ENCODE peak calls at places on chromosomes 6 and 20, in six cellular contexts. One of them, this sample, is unnamed.
A peak's percentile ranks its signal among the peaks of the same experiment; 100 is the strongest.

GRCh38 chr20:51076841-51077543 is 54.1 kb upstream of the KCNG1 start:
- DNase-seq in stomach: no peak
- DNase-seq in sigmoid colon: no peak
- DNase-seq in A549: no peak
- DNase-seq in ovary: no peak
- DNase-seq in GM12878: no peak
- DNase-seq in this sample: no peak

GRCh38 chr6:139852484-139853140 is 478.2 kb upstream of the CITED2 start:
- DNase-seq in sigmoid colon: no peak
- DNase-seq in stomach: no peak
- DNase-seq in ovary: no peak
- DNase-seq in GM12878: no peak
- DNase-seq in A549: no peak
- DNase-seq in this sample: no peak

GRCh38 chr6:155521719-155522118 is 66.1 kb upstream of the NOX3 start:
- DNase-seq in ovary: no peak
- DNase-seq in GM12878: no peak
- DNase-seq in A549: no peak
- DNase-seq in stomach: no peak
- DNase-seq in sigmoid colon: no peak
- DNase-seq in this sample: no peak

GRCh38 chr20:50580842-50581544 is 70.8 kb downstream of the PTPN1 start:
- DNase-seq in sigmoid colon: no peak
- DNase-seq in stomach: no peak
- DNase-seq in A549: no peak
- DNase-seq in GM12878: no peak
- DNase-seq in ovary: no peak
- DNase-seq in this sample: no peak

GRCh38 chr6:108589244-108589730 is 28.6 kb downstream of the FOXO3 start:
- DNase-seq in ovary: no peak
- DNase-seq in A549: peak; percentile 71
- DNase-seq in stomach: peak; percentile 85
- DNase-seq in sigmoid colon: peak; percentile 96
- DNase-seq in GM12878: no peak
- DNase-seq in this sample: peak; percentile 67

GRCh38 chr6:51717477-51717876 is 369.9 kb downstream of the PKHD1 start:
- DNase-seq in sigmoid colon: no peak
- DNase-seq in stomach: no peak
- DNase-seq in GM12878: no peak
- DNase-seq in A549: no peak
- DNase-seq in ovary: no peak
- DNase-seq in this sample: no peak

GRCh38 chr6:40877362-40877761 is 161.7 kb downstream of the UNC5CL start:
- DNase-seq in A549: no peak
- DNase-seq in ovary: no peak
- DNase-seq in sigmoid colon: no peak
- DNase-seq in stomach: no peak
- DNase-seq in GM12878: no peak
- DNase-seq in this sample: no peak

GRCh38 chr20:31670371-31671228 is 32.9 kb downstream of the COX4I2 start:
- DNase-seq in sigmoid colon: peak; percentile 87
- DNase-seq in ovary: no peak
- DNase-seq in stomach: peak; percentile 86
- DNase-seq in A549: no peak
- DNase-seq in GM12878: no peak
- DNase-seq in this sample: peak; percentile 62

GRCh38 chr6:27517928-27518787 is 45.3 kb upstream of the ZNF184 start:
- DNase-seq in sigmoid colon: no peak
- DNase-seq in stomach: no peak
- DNase-seq in ovary: no peak
- DNase-seq in A549: no peak
- DNase-seq in GM12878: no peak
- DNase-seq in this sample: no peak

GRCh38 chr6:53735896-53736295 is 58.9 kb upstream of the LRRC1 start:
- DNase-seq in A549: no peak
- DNase-seq in sigmoid colon: no peak
- DNase-seq in stomach: no peak
- DNase-seq in ovary: no peak
- DNase-seq in GM12878: no peak
- DNase-seq in this sample: no peak

GRCh38 chr20:62617711-62618483 is 24.4 kb upstream of the SLCO4A1 start:
- DNase-seq in A549: no peak
- DNase-seq in sigmoid colon: peak; percentile 81
- DNase-seq in stomach: peak; percentile 46
- DNase-seq in GM12878: no peak
- DNase-seq in ovary: no peak
- DNase-seq in this sample: peak; percentile 46

GRCh38 chr6:119349041-119349340 is 570 bp downstream of the MAN1A1 start:
- DNase-seq in ovary: no peak
- DNase-seq in GM12878: no peak
- DNase-seq in stomach: peak; percentile 26
- DNase-seq in A549: no peak
- DNase-seq in sigmoid colon: no peak
- DNase-seq in this sample: no peak

GRCh38 chr20:8215516-8215915 is 83.5 kb downstream of the PLCB1 start:
- DNase-seq in GM12878: no peak
- DNase-seq in ovary: no peak
- DNase-seq in sigmoid colon: peak; percentile 71
- DNase-seq in stomach: no peak
- DNase-seq in A549: no peak
- DNase-seq in this sample: no peak

GRCh38 chr20:5270608-5271007 is 46.1 kb downstream of the PROKR2 start:
- DNase-seq in sigmoid colon: no peak
- DNase-seq in A549: no peak
- DNase-seq in stomach: no peak
- DNase-seq in ovary: no peak
- DNase-seq in GM12878: no peak
- DNase-seq in this sample: no peak

GRCh38 chr6:139323511-139324445 is 32.0 kb upstream of the TXLNB start:
- DNase-seq in GM12878: no peak
- DNase-seq in stomach: peak; percentile 60
- DNase-seq in sigmoid colon: peak; percentile 90
- DNase-seq in ovary: peak; percentile 75
- DNase-seq in A549: peak; percentile 3
- DNase-seq in this sample: peak; percentile 51

GRCh38 chr20:19903168-19903676 is 113.9 kb upstream of the NAA20 start:
- DNase-seq in sigmoid colon: peak; percentile 79
- DNase-seq in ovary: peak; percentile 42
- DNase-seq in stomach: peak; percentile 44
- DNase-seq in A549: peak; percentile 52
- DNase-seq in GM12878: no peak
- DNase-seq in this sample: peak; percentile 43

GRCh38 chr6:169794317-169795055 is 43.1 kb downstream of the ERMARD start:
- DNase-seq in A549: no peak
- DNase-seq in ovary: no peak
- DNase-seq in GM12878: no peak
- DNase-seq in stomach: peak; percentile 73
- DNase-seq in sigmoid colon: no peak
- DNase-seq in this sample: no peak

GRCh38 chr6:132713355-132714134 is at the start of gene VNN1:
- DNase-seq in A549: no peak
- DNase-seq in ovary: no peak
- DNase-seq in sigmoid colon: peak; percentile 74
- DNase-seq in GM12878: no peak
- DNase-seq in stomach: no peak
- DNase-seq in this sample: no peak

DNA sequence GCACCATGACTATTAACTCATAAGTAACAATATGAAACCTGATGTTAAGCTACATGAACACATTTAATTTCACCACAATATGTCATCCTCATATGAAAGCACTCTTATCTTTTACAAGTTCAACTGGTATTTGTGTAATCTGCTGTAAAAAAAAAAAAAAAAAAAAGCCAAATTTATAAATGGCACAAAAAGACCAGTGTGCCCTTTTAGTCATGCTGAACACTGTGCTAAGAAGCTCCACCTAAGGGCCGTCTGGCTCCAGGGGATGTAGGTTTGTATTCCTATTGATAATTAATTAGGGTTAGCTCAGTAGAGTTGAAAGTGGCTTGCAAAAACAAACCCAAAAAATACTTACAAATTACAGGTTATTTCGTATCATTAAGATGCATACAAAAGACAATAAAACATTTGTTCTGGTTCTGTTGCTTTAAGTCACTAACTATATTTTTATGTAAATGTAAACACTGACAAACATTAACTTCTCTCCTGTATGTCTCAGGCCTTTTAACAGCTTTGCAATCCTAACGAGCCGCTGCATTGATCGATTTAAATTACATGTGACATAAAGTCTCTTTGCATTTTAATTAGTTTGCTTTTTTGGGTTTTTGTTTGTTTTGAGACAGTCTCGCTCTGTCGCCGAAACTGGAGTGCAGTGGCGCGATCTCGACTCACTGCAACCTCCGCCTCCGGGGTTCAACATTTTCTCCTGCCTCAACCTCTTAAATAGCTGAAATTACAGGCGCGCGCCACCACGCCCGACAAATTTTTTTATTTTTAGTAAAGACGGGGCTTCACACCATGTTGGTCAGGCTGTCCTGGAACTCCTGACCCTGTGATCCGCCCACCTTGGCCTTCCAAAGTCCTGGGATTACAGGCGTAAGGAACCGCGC is 110.8 kb downstream of the HFE start:
- DNase-seq in stomach: no peak
- DNase-seq in sigmoid colon: peak; percentile 77
- DNase-seq in ovary: no peak
- DNase-seq in A549: no peak
- DNase-seq in GM12878: no peak
- DNase-seq in this sample: no peak
- TF ChIP-seq POLR2A in stomach: no peak
- TF ChIP-seq POLR2A in sigmoid colon: no peak
- TF ChIP-seq POLR2A in ovary: no peak
- TF ChIP-seq POLR2A in A549: no peak
- TF ChIP-seq POLR2A in GM12878: no peak
- TF ChIP-seq POLR2A in this sample: no peak

GRCh38 chr6:137870286-137870685 is 3.2 kb downstream of the TNFAIP3 start:
- DNase-seq in ovary: no peak
- DNase-seq in sigmoid colon: no peak
- DNase-seq in A549: no peak
- DNase-seq in GM12878: no peak
- DNase-seq in stomach: no peak
- DNase-seq in this sample: no peak

GRCh38 chr6:137872071-137872470 is 5.0 kb downstream of the TNFAIP3 start:
- DNase-seq in sigmoid colon: no peak
- DNase-seq in ovary: no peak
- DNase-seq in A549: no peak
- DNase-seq in GM12878: no peak
- DNase-seq in stomach: no peak
- DNase-seq in this sample: no peak

GRCh38 chr6:137869781-137870180 is 2.7 kb downstream of the TNFAIP3 start:
- DNase-seq in sigmoid colon: no peak
- DNase-seq in A549: no peak
- DNase-seq in GM12878: no peak
- DNase-seq in ovary: no peak
- DNase-seq in stomach: no peak
- DNase-seq in this sample: no peak

GRCh38 chr6:137870744-137871247 is 3.7 kb downstream of the TNFAIP3 start:
- DNase-seq in stomach: no peak
- DNase-seq in sigmoid colon: no peak
- DNase-seq in A549: no peak
- DNase-seq in GM12878: no peak
- DNase-seq in ovary: no peak
- DNase-seq in this sample: no peak

DNA sequence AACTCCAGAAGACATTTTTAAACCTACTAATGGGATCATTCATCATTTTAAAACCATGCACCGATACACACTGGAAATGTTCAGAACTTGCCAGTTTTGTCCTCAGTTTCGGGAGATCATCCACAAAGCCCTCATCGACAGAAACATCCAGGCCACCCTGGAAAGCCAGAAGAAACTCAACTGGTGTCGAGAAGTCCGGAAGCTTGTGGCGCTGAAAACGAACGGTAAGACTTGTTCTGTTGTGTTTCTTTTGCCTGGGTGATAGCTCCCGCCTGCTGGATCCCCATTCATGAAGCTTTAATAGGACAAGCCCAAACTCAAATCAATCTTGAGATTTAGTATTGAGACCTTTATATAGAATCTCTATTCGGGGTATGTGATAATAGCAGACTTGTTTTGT is 4.2 kb downstream of the TNFAIP3 start:
- DNase-seq in ovary: no peak
- DNase-seq in sigmoid colon: no peak
- DNase-seq in A549: no peak
- DNase-seq in GM12878: no peak
- DNase-seq in stomach: no peak
- DNase-seq in this sample: no peak
- H3K4me3 ChIP-seq in ovary: peak overlapping the region; percentile 93
- H3K4me3 ChIP-seq in sigmoid colon: no peak overlapping the region
- H3K4me3 ChIP-seq in A549: no peak overlapping the region
- H3K4me3 ChIP-seq in GM12878: peak overlapping the region; percentile 99
- H3K4me3 ChIP-seq in stomach: peak overlapping the region; percentile 83
- H3K4me3 ChIP-seq in this sample: peak overlapping the region; percentile 3

DNA sequence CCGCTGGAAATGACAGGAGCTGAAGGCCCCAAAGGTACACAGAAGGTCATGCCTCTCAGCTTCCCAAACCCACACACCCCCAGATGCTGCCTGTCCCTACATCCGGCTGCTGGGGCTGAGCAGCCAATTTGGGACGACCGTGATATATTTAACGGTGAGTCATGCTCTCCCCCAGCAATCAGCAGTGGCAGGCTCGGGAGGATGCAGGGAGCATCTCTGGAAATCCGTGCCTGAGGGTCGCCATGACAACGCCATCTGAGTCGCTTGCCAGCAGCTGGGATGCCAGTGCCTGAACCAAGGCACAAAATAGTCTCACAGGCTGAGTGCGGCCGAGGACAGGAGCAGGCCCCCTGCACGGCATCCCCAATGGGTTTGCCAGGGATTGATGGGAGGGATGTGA is 57.9 kb downstream of the KCNB1 start:
- DNase-seq in A549: no peak
- DNase-seq in ovary: no peak
- DNase-seq in GM12878: no peak
- DNase-seq in sigmoid colon: peak; percentile 70
- DNase-seq in stomach: no peak
- DNase-seq in this sample: no peak
- TF ChIP-seq EP300 in A549: no peak
- TF ChIP-seq EP300 in ovary: no peak
- TF ChIP-seq EP300 in GM12878: no peak
- TF ChIP-seq EP300 in sigmoid colon: no peak
- TF ChIP-seq EP300 in stomach: no peak
- TF ChIP-seq EP300 in this sample: no peak

GRCh38 chr20:58418949-58419748 is 30.1 kb downstream of the VAPB start:
- DNase-seq in ovary: no peak
- DNase-seq in GM12878: no peak
- DNase-seq in stomach: no peak
- DNase-seq in A549: no peak
- DNase-seq in sigmoid colon: no peak
- DNase-seq in this sample: no peak

GRCh38 chr20:58428364-58428763 is 39.3 kb downstream of the VAPB start:
- DNase-seq in A549: no peak
- DNase-seq in stomach: no peak
- DNase-seq in ovary: no peak
- DNase-seq in sigmoid colon: no peak
- DNase-seq in GM12878: no peak
- DNase-seq in this sample: no peak

GRCh38 chr20:58420798-58421496 is 31.9 kb downstream of the VAPB start:
- DNase-seq in stomach: no peak
- DNase-seq in sigmoid colon: no peak
- DNase-seq in GM12878: no peak
- DNase-seq in A549: peak; percentile 23
- DNase-seq in ovary: no peak
- DNase-seq in this sample: no peak

GRCh38 chr20:58421497-58421850 is 32.4 kb downstream of the VAPB start:
- DNase-seq in stomach: no peak
- DNase-seq in GM12878: no peak
- DNase-seq in sigmoid colon: no peak
- DNase-seq in ovary: no peak
- DNase-seq in A549: no peak
- DNase-seq in this sample: no peak

GRCh38 chr20:58424218-58424617 is 35.2 kb downstream of the VAPB start:
- DNase-seq in A549: no peak
- DNase-seq in GM12878: no peak
- DNase-seq in stomach: no peak
- DNase-seq in ovary: no peak
- DNase-seq in sigmoid colon: no peak
- DNase-seq in this sample: no peak
- TF ChIP-seq POLR2A in A549: no peak
- TF ChIP-seq POLR2A in GM12878: no peak
- TF ChIP-seq POLR2A in stomach: no peak
- TF ChIP-seq POLR2A in ovary: no peak
- TF ChIP-seq POLR2A in sigmoid colon: no peak
- TF ChIP-seq POLR2A in this sample: no peak